ENCODE peak calls at places on chromosomes 11 and 22, in seven cellular contexts. D is stimulated activated CD8-positive, alpha-beta memory T cell treated with anti-CD3 and anti-CD28 coated beads, Interleukin-7, amount 100 ng/mL, for 24 hours; A is left cardiac atrium; E is T-cell; B is nephron progenitor cell; M is fibroblast of mammary gland; Z is pulmonary artery endothelial cell. U is an unnamed sample.

GRCh38 chr11:128632151-128632791 is 44.9 kb upstream of the ETS1 start:
- DNase-seq in D (no peak), A (no peak), E (peak), B (peak), M (peak), Z (peak), U (no peak)

GRCh38 chr11:120625565-120625964 is 114.0 kb downstream of the GRIK4 start:
- DNase-seq in D (no peak), A (no peak), E (no peak), B (no peak), M (no peak), Z (no peak), U (no peak)

GRCh38 chr11:103633037-103633788 is 403.2 kb upstream of the DDI1 start:
- DNase-seq in D (no peak), A (no peak), E (no peak), B (no peak), M (peak), Z (peak), U (no peak)

GRCh38 chr22:42811510-42811909 is 45.6 kb downstream of the ARFGAP3 start:
- DNase-seq in D (no peak), A (no peak), E (no peak), B (no peak), M (no peak), Z (no peak), U (no peak)

GRCh38 chr22:35792501-35792900 is 74.8 kb downstream of the APOL5 start:
- DNase-seq in D (no peak), A (no peak), E (no peak), B (no peak), M (no peak), Z (no peak), U (no peak)

GRCh38 chr11:125939081-125939521 is 6.7 kb upstream of the VSIG10L2 start:
- DNase-seq in D (no peak), A (no peak), E (no peak), B (no peak), M (no peak), Z (no peak), U (no peak)

GRCh38 chr22:44399906-44400762 is 87.4 kb upstream of the SHISAL1 start:
- DNase-seq in D (no peak), A (no peak), E (no peak), B (no peak), M (no peak), Z (no peak), U (no peak)

GRCh38 chr22:28958611-28959010 is 75.2 kb downstream of the ZNRF3 start:
- DNase-seq in D (no peak), A (no peak), E (no peak), B (no peak), M (peak), Z (no peak), U (no peak)

GRCh38 chr11:91730620-91731019 is 494.0 kb upstream of the FAT3 start:
- DNase-seq in D (no peak), A (no peak), E (no peak), B (no peak), M (no peak), Z (no peak), U (no peak)

GRCh38 chr11:75279273-75279672 is 38.7 kb downstream of the TPBGL start:
- DNase-seq in D (no peak), A (no peak), E (no peak), B (no peak), M (no peak), Z (no peak), U (no peak)

GRCh38 chr11:120226242-120226641 is 13.7 kb upstream of the POU2F3 start:
- DNase-seq in D (no peak), A (no peak), E (no peak), B (no peak), M (no peak), Z (no peak), U (no peak)

GRCh38 chr11:36450391-36450714 is 59.7 kb downstream of the TRAF6 start:
- DNase-seq in D (no peak), A (no peak), E (no peak), B (no peak), M (no peak), Z (no peak), U (no peak)

GRCh38 chr11:70628881-70629844 is 230.8 kb downstream of the CTTN start:
- DNase-seq in D (no peak), A (peak), E (no peak), B (no peak), M (no peak), Z (no peak), U (no peak)

GRCh38 chr11:1263036-1263435 is 40.2 kb downstream of the MUC5B start:
- DNase-seq in D (no peak), A (no peak), E (no peak), B (no peak), M (no peak), Z (no peak), U (no peak)

GRCh38 chr11:68925613-68926012 is 21.9 kb downstream of the IGHMBP2 start:
- DNase-seq in D (no peak), A (no peak), E (no peak), B (no peak), M (no peak), Z (no peak), U (no peak)

GRCh38 chr22:19111140-19111539 is 11.1 kb downstream of the DGCR2 start:
- DNase-seq in D (no peak), A (no peak), E (no peak), B (no peak), M (no peak), Z (no peak), U (no peak)

GRCh38 chr11:67630230-67630942 is 649 bp upstream of the NUDT8 start:
- DNase-seq in D (peak), A (peak), E (peak), B (peak), M (peak), Z (peak), U (peak)

GRCh38 chr11:1073851-1074243 is 827 bp upstream of the MUC2 start:
- DNase-seq in D (no peak), A (no peak), E (no peak), B (no peak), M (no peak), Z (no peak), U (no peak)

GRCh38 chr11:98307827-98308491 is 712.8 kb upstream of the CNTN5 start:
- DNase-seq in D (no peak), A (no peak), E (no peak), B (no peak), M (no peak), Z (no peak), U (no peak)

GRCh38 chr11:130272336-130272735 is 42.4 kb downstream of the ZBTB44 start:
- DNase-seq in D (no peak), A (no peak), E (no peak), B (no peak), M (peak), Z (no peak), U (no peak)

GRCh38 chr11:85665756-85666155 is 827 bp upstream of the CREBZF start:
- DNase-seq in D (no peak), A (no peak), E (no peak), B (no peak), M (peak), Z (no peak), U (no peak)

GRCh38 chr11:111379500-111380136 is 543 bp upstream of the POU2AF1 start:
- DNase-seq in D (no peak), A (no peak), E (no peak), B (no peak), M (no peak), Z (no peak), U (no peak)

GRCh38 chr11:32434387-32435151 is 770 bp downstream of the WT1 start:
- DNase-seq in D (no peak), A (peak), E (no peak), B (peak), M (no peak), Z (no peak), U (no peak)

GRCh38 chr22:46842606-46843005 is 80.2 kb downstream of the TBC1D22A start:
- DNase-seq in D (no peak), A (no peak), E (no peak), B (no peak), M (no peak), Z (no peak), U (no peak)

GRCh38 chr22:43233529-43233928 is 46.6 kb upstream of the TTLL12 start:
- DNase-seq in D (no peak), A (no peak), E (no peak), B (no peak), M (no peak), Z (no peak), U (no peak)

GRCh38 chr22:49404576-49405199 is 423.0 kb downstream of the BRD1 start:
- DNase-seq in D (no peak), A (no peak), E (no peak), B (peak), M (no peak), Z (no peak), U (no peak)

GRCh38 chr11:4539603-4540219 is 5.3 kb upstream of the OR52M1 start:
- DNase-seq in D (peak), A (peak), E (peak), B (peak), M (peak), Z (no peak), U (no peak)

GRCh38 chr22:24591286-24591830 is 1.5 kb downstream of the LRRC75B start:
- DNase-seq in D (no peak), A (no peak), E (no peak), B (no peak), M (no peak), Z (no peak), U (no peak)

GRCh38 chr11:64251986-64252837 is 882 bp downstream of the PLCB3 start:
- DNase-seq in D (no peak), A (peak), E (no peak), B (no peak), M (no peak), Z (no peak), U (no peak)

GRCh38 chr22:39496131-39496838 is 5.8 kb upstream of the MIEF1 start:
- DNase-seq in D (no peak), A (peak), E (peak), B (peak), M (peak), Z (no peak), U (no peak)

GRCh38 chr11:78290293-78291176 is 101.8 kb downstream of the USP35 start:
- DNase-seq in D (no peak), A (no peak), E (no peak), B (no peak), M (peak), Z (no peak), U (no peak)

GRCh38 chr11:131056036-131056435 is 139.8 kb upstream of the SNX19 start:
- DNase-seq in D (no peak), A (no peak), E (no peak), B (no peak), M (no peak), Z (no peak), U (no peak)

GRCh38 chr11:81331073-81331472 is 1402.6 kb downstream of the FAM181B start:
- DNase-seq in D (no peak), A (no peak), E (no peak), B (no peak), M (no peak), Z (no peak), U (no peak)

GRCh38 chr22:24590596-24591173 is 2.2 kb downstream of the LRRC75B start:
- DNase-seq in D (no peak), A (no peak), E (no peak), B (no peak), M (no peak), Z (no peak), U (no peak)

GRCh38 chr11:3225826-3226750 is 6.1 kb downstream of the MRGPRE start:
- DNase-seq in D (no peak), A (no peak), E (no peak), B (no peak), M (peak), Z (no peak), U (no peak)

GRCh38 chr11:10454902-10455631 is at the start of gene AMPD3:
- DNase-seq in D (no peak), A (no peak), E (no peak), B (peak), M (peak), Z (no peak), U (no peak)

GRCh38 chr22:40276877-40277823 is 69.2 kb upstream of the ADSL start:
- DNase-seq in D (no peak), A (no peak), E (no peak), B (no peak), M (peak), Z (peak), U (no peak)

GRCh38 chr11:43986327-43986726 is 43.9 kb downstream of the C11orf96 start:
- DNase-seq in D (no peak), A (no peak), E (no peak), B (no peak), M (no peak), Z (no peak), U (no peak)